ENCODE peak calls at places on chromosome 9, in five cellular contexts. One of them, this sample, is unnamed.

GRCh38 chr9:78131969-78132687 is 100.5 kb upstream of the GNAQ start:
- DNase-seq in sigmoid colon: no peak
- DNase-seq in HCT116: no peak
- DNase-seq in endothelial cell of umbilical vein: peak; percentile 47
- DNase-seq in breast epithelium: no peak
- DNase-seq in this sample: no peak

GRCh38 chr9:81470864-81471263 is 218.5 kb downstream of the TLE1 start:
- DNase-seq in sigmoid colon: no peak
- DNase-seq in HCT116: no peak
- DNase-seq in endothelial cell of umbilical vein: no peak
- DNase-seq in breast epithelium: no peak
- DNase-seq in this sample: no peak

GRCh38 chr9:122426723-122427122 is 51.0 kb downstream of the OR1J1 start:
- DNase-seq in sigmoid colon: no peak
- DNase-seq in HCT116: no peak
- DNase-seq in endothelial cell of umbilical vein: no peak
- DNase-seq in breast epithelium: no peak
- DNase-seq in this sample: no peak

GRCh38 chr9:111190352-111190751 is 139.7 kb downstream of the OR2K2 start:
- DNase-seq in sigmoid colon: no peak
- DNase-seq in HCT116: no peak
- DNase-seq in endothelial cell of umbilical vein: no peak
- DNase-seq in breast epithelium: no peak
- DNase-seq in this sample: no peak

GRCh38 chr9:98971168-98971914 is 27.6 kb downstream of the COL15A1 start:
- DNase-seq in sigmoid colon: no peak
- DNase-seq in HCT116: no peak
- DNase-seq in endothelial cell of umbilical vein: no peak
- DNase-seq in breast epithelium: no peak
- DNase-seq in this sample: no peak

GRCh38 chr9:123954518-123954917 is 24.6 kb upstream of the DENND1A start:
- DNase-seq in sigmoid colon: no peak
- DNase-seq in HCT116: no peak
- DNase-seq in endothelial cell of umbilical vein: no peak
- DNase-seq in breast epithelium: no peak
- DNase-seq in this sample: no peak

GRCh38 chr9:121651295-121652036 is at the start of gene DAB2IP:
- DNase-seq in sigmoid colon: peak; percentile 84
- DNase-seq in HCT116: no peak
- DNase-seq in endothelial cell of umbilical vein: peak; percentile 59
- DNase-seq in breast epithelium: no peak
- DNase-seq in this sample: no peak

GRCh38 chr9:109118802-109119438 is 827 bp downstream of the TMEM245 start:
- DNase-seq in sigmoid colon: peak; percentile 71
- DNase-seq in HCT116: no peak
- DNase-seq in endothelial cell of umbilical vein: peak; percentile 41
- DNase-seq in breast epithelium: no peak
- DNase-seq in this sample: no peak

GRCh38 chr9:109108318-109108717 is 11.4 kb downstream of the TMEM245 start:
- DNase-seq in sigmoid colon: no peak
- DNase-seq in HCT116: no peak
- DNase-seq in endothelial cell of umbilical vein: peak; percentile 53
- DNase-seq in breast epithelium: no peak
- DNase-seq in this sample: no peak

GRCh38 chr9:82021198-82021597 is 32.6 kb downstream of the SPATA31D1 start:
- DNase-seq in sigmoid colon: peak; percentile 82
- DNase-seq in HCT116: peak; percentile 58
- DNase-seq in endothelial cell of umbilical vein: peak; percentile 13
- DNase-seq in breast epithelium: peak; percentile 60
- DNase-seq in this sample: peak; percentile 61

GRCh38 chr9:98864257-98865180 is 57.0 kb downstream of the GALNT12 start:
- DNase-seq in sigmoid colon: peak; percentile 86
- DNase-seq in HCT116: no peak
- DNase-seq in endothelial cell of umbilical vein: no peak
- DNase-seq in breast epithelium: no peak
- DNase-seq in this sample: no peak

GRCh38 chr9:5566054-5566618 is 55.8 kb downstream of the PDCD1LG2 start:
- DNase-seq in sigmoid colon: no peak
- DNase-seq in HCT116: no peak
- DNase-seq in endothelial cell of umbilical vein: no peak
- DNase-seq in breast epithelium: peak; percentile 40
- DNase-seq in this sample: no peak

GRCh38 chr9:131885144-131885609 is 145.3 kb upstream of the RAPGEF1 start:
- DNase-seq in sigmoid colon: no peak
- DNase-seq in HCT116: no peak
- DNase-seq in endothelial cell of umbilical vein: peak; percentile 8
- DNase-seq in breast epithelium: no peak
- DNase-seq in this sample: peak; percentile 45

GRCh38 chr9:129826344-129826743 is 2.4 kb upstream of the TOR1A start:
- DNase-seq in sigmoid colon: no peak
- DNase-seq in HCT116: no peak
- DNase-seq in endothelial cell of umbilical vein: no peak
- DNase-seq in breast epithelium: no peak
- DNase-seq in this sample: no peak

GRCh38 chr9:71331603-71332002 is 210.2 kb upstream of the TRPM3 start:
- DNase-seq in sigmoid colon: no peak
- DNase-seq in HCT116: no peak
- DNase-seq in endothelial cell of umbilical vein: no peak
- DNase-seq in breast epithelium: no peak
- DNase-seq in this sample: no peak

GRCh38 chr9:98597372-98597771 is 111.4 kb downstream of the GABBR2 start:
- DNase-seq in sigmoid colon: no peak
- DNase-seq in HCT116: no peak
- DNase-seq in endothelial cell of umbilical vein: no peak
- DNase-seq in breast epithelium: no peak
- DNase-seq in this sample: no peak

GRCh38 chr9:34085581-34086500 is 37.2 kb upstream of the UBAP2 start:
- DNase-seq in sigmoid colon: peak; percentile 48
- DNase-seq in HCT116: no peak
- DNase-seq in endothelial cell of umbilical vein: no peak
- DNase-seq in breast epithelium: no peak
- DNase-seq in this sample: no peak

GRCh38 chr9:95874989-95875304 is 544 bp upstream of the ERCC6L2 start:
- DNase-seq in sigmoid colon: peak; percentile 79
- DNase-seq in HCT116: no peak
- DNase-seq in endothelial cell of umbilical vein: no peak
- DNase-seq in breast epithelium: peak; percentile 40
- DNase-seq in this sample: no peak

GRCh38 chr9:4547016-4547415 is 56.7 kb downstream of the SLC1A1 start:
- DNase-seq in sigmoid colon: no peak
- DNase-seq in HCT116: no peak
- DNase-seq in endothelial cell of umbilical vein: peak; percentile 87
- DNase-seq in breast epithelium: no peak
- DNase-seq in this sample: no peak

GRCh38 chr9:128246471-128246870 is 29.3 kb downstream of the GOLGA2 start:
- DNase-seq in sigmoid colon: no peak
- DNase-seq in HCT116: no peak
- DNase-seq in endothelial cell of umbilical vein: no peak
- DNase-seq in breast epithelium: no peak
- DNase-seq in this sample: no peak

GRCh38 chr9:128245293-128246151 is 30.3 kb downstream of the GOLGA2 start:
- DNase-seq in sigmoid colon: peak; percentile 78
- DNase-seq in HCT116: no peak
- DNase-seq in endothelial cell of umbilical vein: peak; percentile 61
- DNase-seq in breast epithelium: no peak
- DNase-seq in this sample: no peak

GRCh38 chr9:128243486-128244415 is 32.1 kb downstream of the GOLGA2 start:
- DNase-seq in sigmoid colon: peak; percentile 75
- DNase-seq in HCT116: no peak
- DNase-seq in endothelial cell of umbilical vein: no peak
- DNase-seq in breast epithelium: no peak
- DNase-seq in this sample: no peak

GRCh38 chr9:128242828-128243485 is 32.9 kb downstream of the GOLGA2 start:
- DNase-seq in sigmoid colon: peak; percentile 76
- DNase-seq in HCT116: no peak
- DNase-seq in endothelial cell of umbilical vein: no peak
- DNase-seq in breast epithelium: no peak
- DNase-seq in this sample: no peak

DNA sequence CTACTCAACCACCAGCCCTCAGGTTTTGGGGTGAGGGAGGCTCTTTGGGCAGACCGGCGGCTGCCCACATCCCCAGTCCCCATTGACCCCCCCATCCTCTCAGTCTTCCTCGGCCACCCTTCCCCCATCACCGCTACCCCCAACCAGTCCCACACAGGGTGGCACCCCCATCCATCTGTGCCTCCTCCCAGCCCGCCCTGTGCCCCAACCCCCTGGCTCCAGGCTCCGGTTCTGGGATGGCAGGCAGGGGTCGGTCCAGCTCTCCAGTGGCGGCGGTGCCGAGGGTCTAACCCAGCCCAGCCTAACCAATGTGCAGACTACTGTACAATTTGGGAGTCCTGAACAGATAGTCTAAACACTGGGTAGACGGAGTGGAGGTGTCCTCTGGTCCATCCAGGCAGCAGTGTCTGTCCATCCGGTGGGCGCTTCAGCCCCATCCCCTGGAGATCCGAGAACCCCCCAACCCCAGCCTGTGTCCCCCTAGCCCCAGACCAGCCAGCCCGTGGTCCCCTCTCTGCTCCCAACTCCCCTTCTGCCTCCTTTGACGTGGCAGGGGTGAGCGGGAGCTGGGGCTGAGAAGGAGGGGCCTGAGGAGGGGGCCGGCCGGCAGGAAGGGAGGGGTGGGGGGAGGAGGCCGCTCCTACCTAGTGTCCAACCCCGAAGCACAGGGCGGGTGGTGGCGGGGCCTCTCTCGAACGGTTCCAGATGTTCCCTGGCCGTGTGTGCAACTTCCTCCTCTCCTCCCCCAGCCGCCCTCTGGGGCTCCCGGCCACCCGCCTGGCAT is 31.2 kb downstream of the GOLGA2 start:
- DNase-seq in sigmoid colon: peak; percentile 95
- DNase-seq in HCT116: no peak
- DNase-seq in endothelial cell of umbilical vein: no peak
- DNase-seq in breast epithelium: peak; percentile 52
- DNase-seq in this sample: peak; percentile 94
- TF ChIP-seq POLR2AphosphoS5 in sigmoid colon: peak; percentile 65
- TF ChIP-seq POLR2AphosphoS5 in HCT116: no peak
- TF ChIP-seq POLR2AphosphoS5 in endothelial cell of umbilical vein: no peak
- TF ChIP-seq POLR2AphosphoS5 in breast epithelium: no peak
- TF ChIP-seq POLR2AphosphoS5 in this sample: no peak

GRCh38 chr9:130860458-130861316 is 25.6 kb downstream of the ABL1 start:
- DNase-seq in sigmoid colon: peak; percentile 97
- DNase-seq in HCT116: peak; percentile 26
- DNase-seq in endothelial cell of umbilical vein: peak; percentile 70
- DNase-seq in breast epithelium: peak; percentile 63
- DNase-seq in this sample: peak; percentile 91
- TF ChIP-seq POLR2AphosphoS5 in sigmoid colon: peak; percentile 84
- TF ChIP-seq POLR2AphosphoS5 in HCT116: no peak
- TF ChIP-seq POLR2AphosphoS5 in endothelial cell of umbilical vein: peak; percentile 64
- TF ChIP-seq POLR2AphosphoS5 in breast epithelium: peak; percentile 78
- TF ChIP-seq POLR2AphosphoS5 in this sample: no peak

GRCh38 chr9:106675780-106676179 is 187.2 kb upstream of the ZNF462 start:
- DNase-seq in sigmoid colon: no peak
- DNase-seq in HCT116: no peak
- DNase-seq in endothelial cell of umbilical vein: no peak
- DNase-seq in breast epithelium: no peak
- DNase-seq in this sample: no peak

GRCh38 chr9:106668534-106668933 is 194.4 kb upstream of the ZNF462 start:
- DNase-seq in sigmoid colon: no peak
- DNase-seq in HCT116: no peak
- DNase-seq in endothelial cell of umbilical vein: no peak
- DNase-seq in breast epithelium: no peak
- DNase-seq in this sample: no peak

GRCh38 chr9:106670418-106670817 is 192.5 kb upstream of the ZNF462 start:
- DNase-seq in sigmoid colon: no peak
- DNase-seq in HCT116: no peak
- DNase-seq in endothelial cell of umbilical vein: no peak
- DNase-seq in breast epithelium: peak; percentile 41
- DNase-seq in this sample: no peak
- TF ChIP-seq POLR2AphosphoS5 in sigmoid colon: no peak
- TF ChIP-seq POLR2AphosphoS5 in HCT116: no peak
- TF ChIP-seq POLR2AphosphoS5 in endothelial cell of umbilical vein: no peak
- TF ChIP-seq POLR2AphosphoS5 in breast epithelium: no peak
- TF ChIP-seq POLR2AphosphoS5 in this sample: no peak

DNA sequence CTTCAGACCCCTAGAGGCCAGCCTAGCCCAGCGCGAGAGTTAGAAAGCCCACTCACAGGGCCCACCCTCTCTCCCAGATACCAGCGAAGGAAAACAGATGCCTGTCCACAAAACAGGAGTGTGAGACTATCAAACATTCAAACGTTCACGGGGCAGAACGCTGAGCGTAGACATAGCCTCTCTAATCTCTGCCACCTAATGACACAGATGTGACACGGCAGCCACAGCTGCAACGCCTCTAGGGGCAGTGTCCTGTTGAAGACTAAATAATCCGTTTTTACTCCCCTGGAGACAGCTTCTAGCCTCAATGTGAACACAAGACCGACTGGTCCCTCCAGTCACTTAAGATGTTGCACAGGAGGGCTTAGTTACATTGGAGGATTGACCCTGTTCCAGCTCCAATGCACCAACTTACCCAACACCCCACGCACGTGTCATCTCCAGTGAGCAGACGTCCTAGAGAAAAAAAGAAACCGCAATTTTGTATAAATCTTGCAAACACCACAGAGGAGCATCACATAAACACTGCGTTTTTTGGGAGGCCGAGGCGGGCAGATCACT is 14.3 kb downstream of the DIPK1B start:
- DNase-seq in sigmoid colon: no peak
- DNase-seq in HCT116: no peak
- DNase-seq in endothelial cell of umbilical vein: peak; percentile 56
- DNase-seq in breast epithelium: no peak
- DNase-seq in this sample: no peak
- TF ChIP-seq POLR2AphosphoS5 in sigmoid colon: no peak
- TF ChIP-seq POLR2AphosphoS5 in HCT116: no peak
- TF ChIP-seq POLR2AphosphoS5 in endothelial cell of umbilical vein: no peak
- TF ChIP-seq POLR2AphosphoS5 in breast epithelium: no peak
- TF ChIP-seq POLR2AphosphoS5 in this sample: no peak

DNA sequence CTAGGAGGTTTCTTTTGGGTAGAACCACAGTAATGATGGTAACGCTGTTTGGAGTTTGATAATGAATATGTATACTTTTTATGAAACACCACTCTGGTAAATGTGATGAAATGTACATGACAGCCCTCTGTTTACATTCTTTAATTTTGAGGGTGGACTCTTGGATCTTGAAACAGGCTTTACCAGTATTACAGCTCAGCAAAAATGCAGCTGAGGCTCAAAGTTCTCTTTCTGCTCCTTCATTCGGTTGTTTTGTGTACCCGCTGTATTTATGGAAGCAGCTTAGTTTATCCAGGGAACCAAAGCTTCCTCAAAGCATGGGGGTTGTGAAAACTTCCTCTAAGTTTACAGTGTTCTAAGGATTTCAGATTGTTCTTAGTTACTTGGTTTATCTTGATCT is 11.1 kb downstream of the GAPVD1 start:
- DNase-seq in sigmoid colon: no peak
- DNase-seq in HCT116: no peak
- DNase-seq in endothelial cell of umbilical vein: no peak
- DNase-seq in breast epithelium: no peak
- DNase-seq in this sample: no peak
- TF ChIP-seq POLR2AphosphoS5 in sigmoid colon: no peak
- TF ChIP-seq POLR2AphosphoS5 in HCT116: no peak
- TF ChIP-seq POLR2AphosphoS5 in endothelial cell of umbilical vein: no peak
- TF ChIP-seq POLR2AphosphoS5 in breast epithelium: no peak
- TF ChIP-seq POLR2AphosphoS5 in this sample: no peak

DNA sequence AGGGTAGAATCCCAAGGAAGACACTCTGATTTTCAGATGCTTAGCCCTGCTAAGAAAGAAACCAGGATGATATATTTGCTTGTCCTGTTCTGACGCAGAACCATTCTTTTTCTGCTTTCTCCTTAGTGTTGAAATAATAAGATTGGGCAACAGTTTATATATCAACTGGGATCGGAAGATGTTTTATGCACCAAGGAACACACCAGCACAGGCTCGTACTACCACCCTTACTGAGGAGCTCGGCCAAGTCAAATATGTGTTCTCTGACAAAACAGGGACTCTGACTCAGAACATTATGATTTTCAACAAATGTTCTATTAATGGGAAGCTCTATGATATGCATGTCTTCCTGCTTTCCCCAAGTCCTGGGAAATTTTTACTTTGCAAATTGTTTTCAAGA is 19.0 kb upstream of the RUSC2 start:
- DNase-seq in sigmoid colon: no peak
- DNase-seq in HCT116: no peak
- DNase-seq in endothelial cell of umbilical vein: no peak
- DNase-seq in breast epithelium: no peak
- DNase-seq in this sample: no peak
- TF ChIP-seq POLR2AphosphoS5 in sigmoid colon: no peak
- TF ChIP-seq POLR2AphosphoS5 in HCT116: no peak
- TF ChIP-seq POLR2AphosphoS5 in endothelial cell of umbilical vein: no peak
- TF ChIP-seq POLR2AphosphoS5 in breast epithelium: no peak
- TF ChIP-seq POLR2AphosphoS5 in this sample: no peak

This sample was measured in suprapubic skin.